ENCODE peak calls at places on chromosomes 13 and 19, in six cellular contexts. B, I, D, S, E and C are unnamed samples.

GRCh38 chr19:469833-470232 is 9.0 kb upstream of the SHC2 start:
- DNase-seq in E (no peak), D (no peak), S (no peak), B (no peak), I (no peak), C (no peak)

GRCh38 chr19:12752056-12752781 is 628 bp downstream of the BEST2 start:
- DNase-seq in S (no peak), E (no peak), D (no peak), B (no peak), I (no peak), C (no peak)

GRCh38 chr13:44453881-44454280 is 80.3 kb downstream of the SERP2 start:
- DNase-seq in E (no peak), B (no peak), D (no peak), I (no peak), S (no peak), C (no peak)

GRCh38 chr13:24271611-24272451 is 37.5 kb upstream of the C1QTNF9 start:
- DNase-seq in E (peak), S (peak), I (no peak), D (no peak), B (peak), C (peak)

GRCh38 chr19:47589824-47590223 is 16.9 kb upstream of the ZNF541 start:
- DNase-seq in I (no peak), E (no peak), S (no peak), D (no peak), B (no peak), C (no peak)

GRCh38 chr13:110726726-110727125 is 13.2 kb downstream of the ING1 start:
- DNase-seq in E (no peak), D (no peak), S (no peak), B (no peak), I (no peak), C (no peak)

GRCh38 chr13:110912651-110913051 is 2.2 kb downstream of the ANKRD10 start:
- DNase-seq in E (no peak), B (peak), I (no peak), S (peak), D (peak), C (no peak)

GRCh38 chr19:44112802-44113137 is 429 bp upstream of the ZNF225 start:
- DNase-seq in B (no peak), E (no peak), I (no peak), D (no peak), S (no peak), C (no peak)

GRCh38 chr13:40060318-40061007 is 405.0 kb downstream of the COG6 start:
- DNase-seq in E (no peak), D (no peak), B (peak), I (peak), S (peak), C (peak)

GRCh38 chr13:72728290-72728605 is 525 bp downstream of the BORA start:
- DNase-seq in E (no peak), D (no peak), B (peak), S (no peak), I (no peak), C (no peak)

GRCh38 chr13:71979616-71980015 is 112.6 kb upstream of the DACH1 start:
- DNase-seq in S (peak), B (no peak), D (peak), I (no peak), E (peak), C (no peak)

GRCh38 chr19:610801-611505 is 21.3 kb downstream of the HCN2 start:
- DNase-seq in D (no peak), E (no peak), I (peak), S (peak), B (peak), C (no peak)

GRCh38 chr13:84940167-84940566 is 859.1 kb downstream of the SLITRK6 start:
- DNase-seq in I (no peak), B (no peak), E (no peak), D (no peak), S (no peak), C (no peak)

GRCh38 chr19:58374200-58374599 is 6.6 kb downstream of the ZNF837 start:
- DNase-seq in D (no peak), B (peak), I (no peak), E (no peak), S (no peak), C (no peak)

GRCh38 chr13:112958127-112958989 is 10.7 kb upstream of the MCF2L start:
- DNase-seq in B (no peak), S (no peak), E (no peak), I (no peak), D (no peak), C (no peak)

GRCh38 chr13:20550799-20551198 is 16.2 kb upstream of the IFT88 start:
- DNase-seq in B (peak), S (peak), D (no peak), I (no peak), E (no peak), C (no peak)

GRCh38 chr19:50203281-50204080 is at the start of gene MYH14:
- DNase-seq in S (peak), D (no peak), B (no peak), E (peak), I (no peak), C (peak)

GRCh38 chr13:73341748-73342147 is 282.9 kb downstream of the KLF5 start:
- DNase-seq in B (peak), S (peak), D (no peak), E (no peak), I (no peak), C (no peak)

GRCh38 chr13:102091231-102091630 is 310.6 kb downstream of the FGF14 start:
- DNase-seq in S (peak), D (no peak), E (no peak), B (peak), I (no peak), C (no peak)

GRCh38 chr13:33194820-33195692 is 90.5 kb downstream of the STARD13 start:
- DNase-seq in D (no peak), E (peak), I (peak), S (peak), B (peak), C (no peak)

GRCh38 chr19:18340990-18341868 is 831 bp downstream of the PGPEP1 start:
- DNase-seq in D (peak), I (peak), E (no peak), B (peak), S (peak), C (peak)

GRCh38 chr13:100234524-100235136 is 145.7 kb downstream of the PCCA start:
- DNase-seq in S (peak), D (no peak), I (no peak), E (no peak), B (peak), C (no peak)

GRCh38 chr19:1811472-1811894 is 593 bp downstream of the ATP8B3 start:
- DNase-seq in S (peak), I (peak), B (peak), D (no peak), E (no peak), C (no peak)

GRCh38 chr19:17450264-17451075 is 2.0 kb upstream of the TMEM221 start:
- DNase-seq in E (no peak), I (no peak), S (no peak), D (no peak), B (no peak), C (no peak)

GRCh38 chr19:42272989-42273406 is 3.9 kb downstream of the CIC start:
- DNase-seq in I (no peak), D (no peak), S (no peak), B (no peak), E (no peak), C (no peak)

GRCh38 chr13:58964048-58964447 is 1199.7 kb downstream of the DIAPH3 start:
- DNase-seq in E (no peak), D (no peak), I (no peak), S (no peak), B (no peak), C (no peak)

GRCh38 chr13:67226686-67227085 is 3.5 kb downstream of the PCDH9 start:
- DNase-seq in I (no peak), B (no peak), D (no peak), S (no peak), E (no peak), C (no peak)

GRCh38 chr13:46735425-46735824 is 61.5 kb downstream of the ESD start:
- DNase-seq in S (no peak), E (no peak), D (no peak), B (no peak), I (no peak), C (no peak)

GRCh38 chr13:55820817-55821216 is 1319.9 kb upstream of the PRR20A start:
- DNase-seq in E (no peak), D (no peak), I (no peak), S (no peak), B (no peak), C (no peak)

GRCh38 chr19:37007587-37008220 is 70.5 kb upstream of the ZNF420 start:
- DNase-seq in E (no peak), B (no peak), D (no peak), I (peak), S (peak), C (peak)

GRCh38 chr13:49569993-49570689 is 15.2 kb downstream of the RCBTB1 start:
- DNase-seq in S (no peak), I (no peak), D (no peak), B (no peak), E (no peak), C (no peak)

GRCh38 chr19:17703823-17704463 is 15.3 kb upstream of the MAP1S start:
- DNase-seq in E (peak), I (no peak), B (peak), D (peak), S (no peak), C (peak)